ENCODE peak calls at places on chromosomes 7 and 10, in five cellular contexts. F, B, T, N and M are unnamed samples.

GRCh38 chr10:689433-690226 is at the start of gene DIP2C:
- DNase-seq in N (no peak), T (no peak), B (peak), F (peak), M (peak)

GRCh38 chr10:22420787-22421517 is 75.7 kb downstream of the SPAG6 start:
- DNase-seq in F (no peak), T (no peak), B (no peak), N (no peak), M (no peak)

GRCh38 chr10:38043516-38043915 is 33.0 kb downstream of the ZNF33A start:
- DNase-seq in F (no peak), T (no peak), B (no peak), N (no peak), M (no peak)

GRCh38 chr10:24315211-24315610 is 106.3 kb downstream of the KIAA1217 start:
- DNase-seq in B (no peak), F (no peak), T (no peak), N (no peak), M (no peak)

GRCh38 chr7:41881313-41882130 is 178.6 kb upstream of the INHBA start:
- DNase-seq in N (no peak), T (no peak), F (peak), B (peak), M (no peak)

GRCh38 chr10:80964955-80965614 is 427.4 kb downstream of the SH2D4B start:
- DNase-seq in B (no peak), N (no peak), F (no peak), T (no peak), M (no peak)

GRCh38 chr10:77042706-77043105 is 594.9 kb downstream of the KCNMA1 start:
- DNase-seq in F (no peak), T (no peak), N (no peak), B (no peak), M (no peak)

GRCh38 chr7:135232720-135233119 is 918 bp upstream of the STRA8 start:
- DNase-seq in T (no peak), N (no peak), B (no peak), F (no peak), M (no peak)

GRCh38 chr7:118183254-118183585 is 744 bp upstream of the LSM8 start:
- DNase-seq in N (no peak), B (no peak), F (no peak), T (no peak), M (no peak)

GRCh38 chr10:124307531-124308350 is 111.0 kb downstream of the OAT start:
- DNase-seq in T (peak), N (no peak), B (no peak), F (peak), M (peak)

GRCh38 chr7:134726581-134726980 is 52.9 kb upstream of the CALD1 start:
- DNase-seq in F (no peak), T (no peak), B (no peak), N (no peak), M (no peak)

GRCh38 chr10:97518601-97519043 is 19.9 kb downstream of the UBTD1 start:
- DNase-seq in T (no peak), B (no peak), F (no peak), N (no peak), M (no peak)

GRCh38 chr10:130740788-130741785 is 570.4 kb downstream of the TCERG1L start:
- DNase-seq in F (peak), T (no peak), N (no peak), B (no peak), M (no peak)

GRCh38 chr7:42283553-42283952 is 46.5 kb upstream of the GLI3 start:
- DNase-seq in N (no peak), F (no peak), B (no peak), T (no peak), M (no peak)

GRCh38 chr10:92242910-92243671 is 47.8 kb downstream of the CPEB3 start:
- DNase-seq in T (no peak), B (peak), F (peak), N (no peak), M (no peak)

GRCh38 chr7:40647719-40648118 is 512.9 kb downstream of the SUGCT start:
- DNase-seq in B (no peak), N (no peak), F (no peak), T (no peak), M (no peak)

GRCh38 chr10:107418411-107418810 is 253.9 kb upstream of the SORCS1 start:
- DNase-seq in B (no peak), T (no peak), F (no peak), N (no peak), M (no peak)

GRCh38 chr10:5404188-5405041 is at the start of gene TUBAL3:
- DNase-seq in F (no peak), T (no peak), N (no peak), B (peak), M (no peak)

GRCh38 chr10:28282341-28282740 is 20.5 kb downstream of the MPP7 start:
- DNase-seq in N (no peak), B (no peak), T (no peak), F (no peak), M (no peak)

GRCh38 chr10:127854769-127855583 is 37.8 kb downstream of the CLRN3 start:
- DNase-seq in T (no peak), F (no peak), B (no peak), N (no peak), M (no peak)

GRCh38 chr7:157139142-157140117 is 704 bp downstream of the UBE3C start:
- DNase-seq in T (no peak), N (no peak), B (peak), F (peak), M (no peak)

GRCh38 chr7:65951837-65952578 is 30.0 kb downstream of the GUSB start:
- DNase-seq in T (no peak), B (peak), N (no peak), F (no peak), M (peak)

GRCh38 chr10:50624866-50625491 is 1.2 kb upstream of the SGMS1 start:
- DNase-seq in T (no peak), F (no peak), N (no peak), B (peak), M (peak)

GRCh38 chr10:79176949-79177602 is 108.3 kb downstream of the ZMIZ1 start:
- DNase-seq in F (no peak), N (no peak), T (no peak), B (no peak), M (no peak)

GRCh38 chr10:59323036-59323459 is 39.3 kb downstream of the FAM13C start:
- DNase-seq in T (no peak), B (peak), N (no peak), F (no peak), M (no peak)

GRCh38 chr7:131039355-131039762 is 288.3 kb upstream of the MKLN1 start:
- DNase-seq in F (no peak), B (no peak), N (no peak), T (no peak), M (no peak)

GRCh38 chr7:87016606-87017005 is 42.8 kb downstream of the ELAPOR2 start:
- DNase-seq in N (no peak), F (no peak), B (no peak), T (no peak), M (no peak)

GRCh38 chr10:120553911-120554310 is 96.9 kb downstream of the PLPP4 start:
- DNase-seq in T (no peak), F (no peak), N (no peak), B (no peak), M (no peak)

GRCh38 chr10:18414061-18414460 is 237.3 kb downstream of the NSUN6 start:
- DNase-seq in F (no peak), T (no peak), B (no peak), N (no peak), M (no peak)

GRCh38 chr10:68560201-68560915 is at the start of gene TET1:
- DNase-seq in T (peak), N (no peak), F (peak), B (peak), M (no peak)

GRCh38 chr7:131529179-131529578 is 27.2 kb downstream of the PODXL start:
- DNase-seq in B (no peak), F (no peak), T (no peak), N (no peak), M (no peak)

GRCh38 chr10:22251751-22252285 is 34.0 kb upstream of the EBLN1 start:
- DNase-seq in N (no peak), B (peak), F (peak), T (no peak), M (no peak)

GRCh38 chr7:135204271-135204872 is 7.0 kb downstream of the WDR91 start:
- DNase-seq in T (no peak), F (no peak), N (no peak), B (no peak), M (no peak)

GRCh38 chr7:81236560-81236959 is 317.7 kb upstream of the SEMA3C start:
- DNase-seq in F (no peak), B (no peak), T (no peak), N (no peak), M (no peak)

GRCh38 chr7:148700693-148701092 is 2.0 kb downstream of the CUL1 start:
- DNase-seq in T (no peak), F (no peak), N (no peak), B (peak), M (no peak)

GRCh38 chr7:41415051-41415450 is 287.8 kb downstream of the INHBA start:
- DNase-seq in N (no peak), B (no peak), T (no peak), F (no peak), M (no peak)

GRCh38 chr10:99232357-99232999 is 3.2 kb downstream of the HPSE2 start:
- DNase-seq in F (no peak), N (no peak), B (peak), T (no peak), M (no peak)

GRCh38 chr10:93061594-93062498 is 1.2 kb downstream of the CYP26C1 start:
- DNase-seq in T (no peak), F (no peak), B (no peak), N (no peak), M (no peak)

GRCh38 chr7:131106681-131107342 is 220.9 kb upstream of the MKLN1 start:
- DNase-seq in F (peak), T (no peak), B (peak), N (no peak), M (no peak)

GRCh38 chr7:73611017-73611555 is 13.2 kb downstream of the MLXIPL start:
- DNase-seq in T (no peak), F (no peak), B (no peak), N (no peak), M (no peak)
- TF ChIP-seq CTCF in T (no peak), F (no peak), B (no peak), N (no peak), M (no peak)

DNA sequence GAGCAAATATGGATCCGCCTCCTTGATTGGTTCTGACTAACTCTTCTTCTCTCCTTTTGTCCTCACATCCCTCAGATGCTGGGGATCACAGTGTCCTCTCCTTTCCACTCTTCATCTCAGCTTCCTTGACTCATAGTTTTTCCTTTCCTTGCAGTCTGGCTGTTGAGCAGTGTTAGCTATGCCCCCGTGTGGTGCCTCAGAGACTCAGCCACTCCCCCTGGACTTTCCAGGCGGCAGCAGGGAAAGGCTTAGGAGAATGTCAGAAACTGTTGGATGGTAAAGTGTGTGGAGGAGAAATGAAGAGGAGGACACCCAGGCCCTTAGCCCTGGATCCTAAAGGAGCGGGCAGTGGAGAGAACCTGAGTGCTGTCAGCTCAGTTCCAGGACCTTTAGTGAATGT is 267.5 kb downstream of the CELF2 start:
- DNase-seq in T (no peak), F (no peak), B (no peak), N (no peak), M (no peak)
- TF ChIP-seq CTCF in T (no peak), F (no peak), B (no peak), N (peak), M (peak)

GRCh38 chr7:78434281-78434680 is 635.7 kb downstream of the PHTF2 start:
- DNase-seq in F (no peak), N (no peak), B (no peak), T (no peak), M (no peak)
- TF ChIP-seq CTCF in F (no peak), N (no peak), B (no peak), T (no peak), M (peak)

DNA sequence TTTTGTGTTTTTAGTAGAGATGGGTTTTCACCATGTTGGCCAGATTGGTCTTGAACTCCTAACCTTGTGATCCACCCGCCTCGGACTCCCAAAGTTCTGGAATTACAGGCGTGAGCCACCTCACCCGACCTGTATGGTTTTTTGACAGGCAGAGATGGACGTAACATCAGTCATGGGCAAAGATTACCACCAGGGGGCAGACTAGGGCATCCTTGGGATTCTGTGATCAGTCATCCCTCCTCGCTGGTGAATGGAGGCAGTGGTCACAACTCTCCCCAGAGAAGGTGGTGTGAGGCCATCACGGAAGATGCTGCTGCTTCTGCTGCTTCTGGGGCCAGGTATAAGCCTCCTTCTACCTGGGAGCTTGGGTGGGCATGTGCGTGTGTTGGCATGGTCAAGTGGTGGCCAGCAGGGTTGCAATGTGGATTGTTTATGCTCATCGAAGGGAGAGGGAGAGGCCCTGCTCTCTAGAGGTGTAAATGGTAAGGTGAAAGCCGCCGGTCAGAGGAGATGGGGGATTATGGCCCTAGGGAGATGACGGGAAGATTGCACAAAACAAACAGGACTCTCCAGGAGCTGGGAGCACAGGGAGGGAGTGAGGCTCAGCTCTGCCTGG is 122.7 kb upstream of the PRSS1 start:
- DNase-seq in F (no peak), N (no peak), T (peak), B (peak), M (no peak)
- TF ChIP-seq CTCF in F (peak), N (peak), T (no peak), B (peak), M (peak)

GRCh38 chr7:388961-389701 is 99.2 kb downstream of the FOXL3 start:
- DNase-seq in N (no peak), F (peak), B (peak), T (no peak), M (no peak)

GRCh38 chr7:386385-386784 is 96.4 kb downstream of the FOXL3 start:
- DNase-seq in F (no peak), B (peak), N (no peak), T (no peak), M (no peak)

GRCh38 chr7:387132-388022 is 97.4 kb downstream of the FOXL3 start:
- DNase-seq in F (peak), N (no peak), B (peak), T (no peak), M (no peak)

GRCh38 chr7:388461-388960 is 98.5 kb downstream of the FOXL3 start:
- DNase-seq in B (peak), T (no peak), F (peak), N (no peak), M (no peak)

DNA sequence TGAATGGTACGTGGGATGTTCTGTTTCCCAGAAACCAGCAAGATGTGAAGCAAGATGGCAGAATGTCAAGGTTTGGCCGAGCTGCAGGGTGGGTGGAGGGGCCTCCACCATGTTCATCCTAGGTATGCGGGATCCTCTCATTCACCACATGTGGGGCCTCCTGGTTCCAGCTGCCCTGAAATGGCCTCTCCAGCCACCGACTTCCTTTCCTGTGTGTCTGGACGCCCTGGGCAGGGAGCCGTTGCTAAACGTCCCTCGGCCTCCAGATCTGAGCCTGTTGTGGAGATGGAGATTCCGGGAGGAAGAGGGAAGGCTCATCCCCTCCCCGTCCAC is 98.0 kb downstream of the FOXL3 start:
- DNase-seq in N (no peak), F (peak), B (no peak), T (no peak), M (no peak)
- TF ChIP-seq CTCF in N (no peak), F (no peak), B (no peak), T (no peak), M (no peak)

GRCh38 chr10:86592413-86592812 is 61.9 kb upstream of the OPN4 start:
- DNase-seq in B (no peak), N (no peak), F (no peak), T (no peak), M (no peak)
- TF ChIP-seq CTCF in B (no peak), N (no peak), F (no peak), T (no peak), M (peak)